ENCODE peak calls at places on chromosome 9, in four cellular contexts. P is HFF-Myc, Y is AG10803, K is NCI-H2107. Q is an unnamed sample.

GRCh38 chr9:134640491-134641172 is 971 bp upstream of the COL5A1 start:
- DNase-seq in P (no peak), Y (no peak), K (no peak), Q (no peak)

GRCh38 chr9:34332370-34332964 is 3.1 kb downstream of the NUDT2 start:
- DNase-seq in P (no peak), Y (peak; percentile 47), K (peak; percentile 19), Q (peak; percentile 30)

GRCh38 chr9:114889802-114890224 is 40.6 kb downstream of the TNFSF8 start:
- DNase-seq in P (no peak), Y (peak; percentile 36), K (no peak), Q (no peak)

GRCh38 chr9:20620658-20621552 is 1.4 kb downstream of the MLLT3 start:
- DNase-seq in P (no peak), Y (peak; percentile 49), K (no peak), Q (no peak)

GRCh38 chr9:135004772-135005171 is 82.7 kb upstream of the OLFM1 start:
- DNase-seq in P (no peak), Y (no peak), K (no peak), Q (no peak)

GRCh38 chr9:95181226-95181818 is 136.2 kb downstream of the FANCC start:
- DNase-seq in P (no peak), Y (peak; percentile 22), K (no peak), Q (no peak)

GRCh38 chr9:70382709-70383605 is 31.5 kb downstream of the KLF9 start:
- DNase-seq in P (no peak), Y (no peak), K (no peak), Q (no peak)

GRCh38 chr9:88659126-88659525 is 124.1 kb downstream of the NXNL2 start:
- DNase-seq in P (no peak), Y (no peak), K (no peak), Q (no peak)

GRCh38 chr9:38732849-38733248 is 12.9 kb upstream of the FAM240B start:
- DNase-seq in P (no peak), Y (no peak), K (no peak), Q (no peak)

GRCh38 chr9:20478780-20479179 is 143.5 kb downstream of the MLLT3 start:
- DNase-seq in P (no peak), Y (no peak), K (no peak), Q (no peak)

GRCh38 chr9:89312154-89312616 is 1.2 kb downstream of the CKS2 start:
- DNase-seq in P (no peak), Y (no peak), K (no peak), Q (no peak)

GRCh38 chr9:4741365-4742031 is 496 bp upstream of the AK3 start:
- DNase-seq in P (no peak), Y (no peak), K (no peak), Q (no peak)

GRCh38 chr9:134685784-134686183 is 44.2 kb downstream of the COL5A1 start:
- DNase-seq in P (no peak), Y (no peak), K (no peak), Q (no peak)

GRCh38 chr9:114225534-114226288 is 70.4 kb downstream of the COL27A1 start:
- DNase-seq in P (no peak), Y (peak; percentile 60), K (no peak), Q (no peak)

GRCh38 chr9:90950600-90950999 is 149.0 kb downstream of the SYK start:
- DNase-seq in P (no peak), Y (no peak), K (no peak), Q (no peak)

GRCh38 chr9:79610019-79610760 is 38.4 kb downstream of the TLE4 start:
- DNase-seq in P (peak; percentile 53), Y (peak; percentile 80), K (no peak), Q (no peak)

GRCh38 chr9:98450486-98450885 is 195.0 kb upstream of the TBC1D2 start:
- DNase-seq in P (no peak), Y (peak; percentile 72), K (no peak), Q (no peak)

GRCh38 chr9:27784999-27785713 is 211.9 kb upstream of the C9orf72 start:
- DNase-seq in P (no peak), Y (no peak), K (no peak), Q (no peak)

GRCh38 chr9:84750152-84750865 is 80.8 kb downstream of the NTRK2 start:
- DNase-seq in P (no peak), Y (no peak), K (no peak), Q (no peak)

GRCh38 chr9:110025551-110026170 is 182.3 kb downstream of the C9orf152 start:
- DNase-seq in P (no peak), Y (no peak), K (no peak), Q (no peak)

GRCh38 chr9:88991066-88992030 is at the start of gene S1PR3:
- DNase-seq in P (no peak), Y (peak; percentile 15), K (no peak), Q (peak; percentile 50)

GRCh38 chr9:127968717-127969383 is 11.9 kb downstream of the EEIG1 start:
- DNase-seq in P (peak; percentile 81), Y (peak; percentile 92), K (no peak), Q (no peak)

GRCh38 chr9:106535439-106535838 is 327.5 kb upstream of the ZNF462 start:
- DNase-seq in P (no peak), Y (no peak), K (no peak), Q (no peak)

GRCh38 chr9:80553986-80554715 is 982.4 kb downstream of the TLE4 start:
- DNase-seq in P (no peak), Y (no peak), K (no peak), Q (no peak)

GRCh38 chr9:134068742-134069535 is 1.1 kb upstream of the BRD3 start:
- DNase-seq in P (no peak), Y (no peak), K (no peak), Q (no peak)

GRCh38 chr9:36892279-36892678 is 141.8 kb downstream of the PAX5 start:
- DNase-seq in P (no peak), Y (no peak), K (no peak), Q (no peak)

GRCh38 chr9:126373241-126373640 is 46.6 kb downstream of the MVB12B start:
- DNase-seq in P (no peak), Y (peak; percentile 50), K (no peak), Q (no peak)

GRCh38 chr9:80062581-80062980 is 490.8 kb downstream of the TLE4 start:
- DNase-seq in P (no peak), Y (no peak), K (no peak), Q (no peak)

GRCh38 chr9:13513710-13514444 is 234.4 kb upstream of the MPDZ start:
- DNase-seq in P (peak; percentile 15), Y (no peak), K (peak; percentile 27), Q (peak; percentile 22)

GRCh38 chr9:133102190-133103021 is 18.6 kb downstream of the RALGDS start:
- DNase-seq in P (no peak), Y (no peak), K (no peak), Q (no peak)

GRCh38 chr9:81717747-81718077 is 28.4 kb upstream of the TLE1 start:
- DNase-seq in P (no peak), Y (no peak), K (no peak), Q (no peak)

GRCh38 chr9:95627802-95628201 is 111.0 kb upstream of the PTCH1 start:
- DNase-seq in P (no peak), Y (no peak), K (no peak), Q (no peak)

GRCh38 chr9:120403543-120403856 is 176.5 kb downstream of the CDK5RAP2 start:
- DNase-seq in P (no peak), Y (no peak), K (no peak), Q (no peak)

GRCh38 chr9:34047864-34048729 is 590 bp downstream of the UBAP2 start:
- DNase-seq in P (no peak), Y (no peak), K (no peak), Q (no peak)

GRCh38 chr9:76162109-76162730 is 232.0 kb downstream of the RFK start:
- DNase-seq in P (no peak), Y (peak; percentile 34), K (no peak), Q (no peak)

GRCh38 chr9:89428901-89429890 is 68.7 kb downstream of the SEMA4D start:
- DNase-seq in P (no peak), Y (no peak), K (no peak), Q (peak; percentile 33)

GRCh38 chr9:101849102-101849707 is 110.8 kb upstream of the GRIN3A start:
- DNase-seq in P (no peak), Y (no peak), K (no peak), Q (no peak)

GRCh38 chr9:130054820-130055219 is 1.1 kb downstream of the GPR107 start:
- DNase-seq in P (no peak), Y (no peak), K (no peak), Q (no peak)

GRCh38 chr9:124595743-124596142 is 88.5 kb upstream of the NR5A1 start:
- DNase-seq in P (no peak), Y (no peak), K (no peak), Q (no peak)

GRCh38 chr9:94554439-94555331 is at the start of gene PCAT7:
- DNase-seq in P (peak; percentile 31), Y (peak; percentile 45), K (peak; percentile 59), Q (peak; percentile 46)